ENCODE peak calls at places on chromosomes 3 and 15, in eight cellular contexts. M is adipocyte, U is right cardiac atrium, X is AG10803, E is mucosa of gallbladder, T is NCI-H2081, B is pancreas, A is NCI-H345. P is an unnamed sample.

GRCh38 chr15:48507416-48508065 is 138.0 kb downstream of the FBN1 start:
- DNase-seq in M (peak), B (no peak), E (peak), U (no peak), A (no peak), X (peak), T (peak), P (peak)

GRCh38 chr3:66038726-66039589 is at the start of gene MAGI1:
- DNase-seq in T (peak), E (peak), B (peak), X (peak), U (peak), A (peak), M (peak), P (peak)

GRCh38 chr15:90364251-90364650 is 12.2 kb downstream of the ZNF774 start:
- DNase-seq in E (no peak), A (no peak), B (no peak), U (no peak), X (peak), M (peak), T (no peak), P (peak)

GRCh38 chr15:43799209-43799944 is 643 bp downstream of the SERINC4 start:
- DNase-seq in E (no peak), U (peak), X (no peak), M (no peak), A (peak), B (no peak), T (peak), P (no peak)

GRCh38 chr3:100782906-100783305 is 73.6 kb downstream of the TFG start:
- DNase-seq in T (no peak), U (peak), B (no peak), E (no peak), A (no peak), X (peak), M (peak), P (no peak)

GRCh38 chr3:177330771-177331170 is 133.5 kb upstream of the TBL1XR1 start:
- DNase-seq in A (no peak), U (no peak), X (peak), M (peak), E (no peak), T (no peak), B (no peak), P (no peak)

GRCh38 chr3:169865176-169865800 is 4.4 kb downstream of the LRRC31 start:
- DNase-seq in B (no peak), A (no peak), M (no peak), T (no peak), U (no peak), X (no peak), E (no peak), P (no peak)

GRCh38 chr3:67526246-67526645 is 128.2 kb downstream of the SUCLG2 start:
- DNase-seq in B (no peak), A (no peak), U (no peak), E (no peak), X (peak), M (peak), T (no peak), P (peak)

GRCh38 chr3:79598594-79598993 is 169.2 kb downstream of the ROBO1 start:
- DNase-seq in B (no peak), M (no peak), T (peak), X (no peak), E (no peak), U (peak), A (peak), P (peak)